ENCODE peak calls at places on chromosomes 13 and 19, in four cellular contexts. D, A, R and Y are unnamed samples.

GRCh38 chr19:29666634-29667389 is 1.6 kb downstream of the PLEKHF1 start:
- DNase-seq in D (peak), A (peak), R (peak), Y (peak)

GRCh38 chr13:89930861-89931260 is 1416.6 kb upstream of the MIR17HG start:
- DNase-seq in D (no peak), A (no peak), R (no peak), Y (no peak)

GRCh38 chr19:18044825-18045304 is 36.9 kb downstream of the ARRDC2 start:
- DNase-seq in D (peak), A (no peak), R (peak), Y (peak)

GRCh38 chr13:35648109-35648508 is 171.6 kb upstream of the MAB21L1 start:
- DNase-seq in D (no peak), A (no peak), R (no peak), Y (no peak)

GRCh38 chr19:30097746-30098280 is 155.8 kb downstream of the URI1 start:
- DNase-seq in D (no peak), A (no peak), R (no peak), Y (no peak)

GRCh38 chr19:7844405-7844804 is 14.4 kb downstream of the EVI5L start:
- DNase-seq in D (no peak), A (no peak), R (no peak), Y (no peak)

GRCh38 chr19:35712529-35712909 is 5.3 kb upstream of the KMT2B start:
- DNase-seq in D (no peak), A (no peak), R (no peak), Y (no peak)

GRCh38 chr13:60584976-60585375 is 188.0 kb downstream of the TDRD3 start:
- DNase-seq in D (peak), A (no peak), R (no peak), Y (no peak)

GRCh38 chr13:103351035-103351828 is 285.0 kb upstream of the SLC10A2 start:
- DNase-seq in D (no peak), A (no peak), R (no peak), Y (no peak)

GRCh38 chr19:29528350-29528945 is 2.7 kb downstream of the VSTM2B start:
- DNase-seq in D (peak), A (peak), R (no peak), Y (peak)

GRCh38 chr13:98942997-98943396 is 34.9 kb downstream of the DOCK9 start:
- DNase-seq in D (no peak), A (no peak), R (no peak), Y (no peak)

GRCh38 chr19:45952691-45953505 is 20.8 kb downstream of the NOVA2 start:
- DNase-seq in D (no peak), A (peak), R (no peak), Y (no peak)

GRCh38 chr13:40434516-40435397 is 231.7 kb downstream of the FOXO1 start:
- DNase-seq in D (no peak), A (no peak), R (no peak), Y (no peak)

GRCh38 chr19:33344210-33344609 is 29.3 kb upstream of the CEBPG start:
- DNase-seq in D (no peak), A (no peak), R (no peak), Y (no peak)

GRCh38 chr19:41861098-41861768 is 1.2 kb downstream of the RPS19 start:
- DNase-seq in D (no peak), A (no peak), R (no peak), Y (no peak)

GRCh38 chr13:28347456-28348371 is 147.2 kb downstream of the FLT1 start:
- DNase-seq in D (no peak), A (no peak), R (no peak), Y (no peak)

GRCh38 chr19:49421039-49421877 is 2.0 kb downstream of the PTH2 start:
- DNase-seq in D (peak), A (no peak), R (peak), Y (peak)

GRCh38 chr13:24911135-24911524 is 147.2 kb downstream of the RNF17 start:
- DNase-seq in D (no peak), A (no peak), R (no peak), Y (no peak)

GRCh38 chr19:18362934-18363542 is 22.6 kb downstream of the PGPEP1 start:
- DNase-seq in D (no peak), A (no peak), R (no peak), Y (no peak)

GRCh38 chr13:100436099-100436498 is 152.5 kb downstream of the GGACT start:
- DNase-seq in D (no peak), A (no peak), R (no peak), Y (no peak)

GRCh38 chr19:33841685-33842084 is 45.0 kb downstream of the KCTD15 start:
- DNase-seq in D (no peak), A (no peak), R (no peak), Y (no peak)

DNA sequence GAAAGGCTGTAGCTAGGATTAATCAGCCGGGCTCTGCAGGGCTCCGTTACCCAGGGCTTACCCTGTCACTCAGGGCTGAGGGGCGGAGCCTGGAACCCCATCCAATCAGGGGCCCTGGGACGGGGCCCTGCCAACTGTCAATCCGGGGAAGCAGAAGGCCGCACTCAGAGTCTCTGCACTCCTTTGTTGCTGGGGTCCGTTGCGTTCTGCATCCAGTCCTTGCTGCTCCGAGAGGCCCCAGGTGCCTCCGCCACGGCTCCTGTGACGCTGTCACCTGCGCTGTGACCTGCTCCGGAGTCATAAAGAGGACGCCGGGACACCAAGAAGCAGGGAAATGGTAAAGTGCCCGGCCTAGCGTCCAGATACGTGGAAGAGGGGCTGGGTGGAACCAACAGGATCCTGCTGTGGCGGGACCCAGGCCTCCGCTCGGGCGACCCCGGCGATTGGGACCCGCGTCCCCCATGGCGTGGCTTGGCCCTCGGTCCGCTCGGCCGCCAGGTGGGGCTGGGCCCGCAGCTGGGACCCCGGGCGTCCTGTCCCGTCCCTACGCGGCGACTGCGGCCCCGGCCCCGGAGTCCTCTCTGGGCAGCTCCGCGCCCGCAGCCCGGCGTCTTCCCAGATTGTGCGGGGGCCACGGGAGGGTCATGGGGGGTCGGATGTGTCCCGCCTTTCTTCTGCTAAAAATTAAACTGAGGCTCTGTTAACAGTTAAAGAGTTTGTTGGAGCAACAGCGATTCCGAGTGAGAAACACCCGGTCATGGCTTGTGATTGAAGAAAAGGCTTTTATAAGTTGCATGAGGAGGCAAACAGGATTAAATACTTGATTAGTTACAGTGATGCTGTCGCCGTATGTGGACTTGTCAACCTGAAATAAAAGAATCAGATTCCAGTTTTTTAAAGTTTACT is at the start of gene ZNF491:
- DNase-seq in D (peak), A (peak), R (peak), Y (peak)
- TF ChIP-seq CTCF in D (peak), A (no peak), R (peak), Y (peak)

DNA sequence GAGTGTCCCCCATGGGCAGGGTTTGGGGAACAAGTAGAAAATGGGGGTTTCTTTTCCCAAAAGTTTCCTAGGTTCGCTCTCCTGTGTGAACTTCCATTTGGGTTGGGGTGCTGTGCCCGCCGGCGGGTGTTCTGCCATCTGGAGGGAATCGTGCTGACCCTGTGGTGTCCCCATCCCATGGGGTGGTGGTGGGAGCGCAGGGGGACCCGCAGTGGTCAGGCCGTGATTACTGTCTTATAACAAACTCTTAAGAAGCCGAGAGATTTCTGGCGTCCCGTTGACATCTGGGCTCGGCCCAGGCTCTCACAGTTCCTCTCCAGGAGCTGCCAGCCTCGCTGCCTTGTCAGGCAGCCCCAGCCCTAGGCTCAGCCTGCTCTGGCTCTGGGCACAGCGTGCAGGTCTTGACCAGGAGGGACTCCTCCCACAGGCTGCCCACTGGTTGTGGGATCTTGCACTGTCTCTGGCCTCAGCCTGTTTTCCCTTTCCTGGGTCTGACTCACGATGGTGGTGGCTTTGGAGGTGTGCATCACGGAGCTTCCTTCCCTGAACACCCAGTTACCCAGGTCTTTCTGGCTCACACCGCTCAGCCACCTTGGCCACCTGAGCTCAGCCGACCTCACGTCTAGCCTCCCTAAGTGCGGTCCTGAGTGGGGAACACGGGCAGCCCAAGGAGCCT is 34.5 kb downstream of the PLEKHJ1 start:
- DNase-seq in D (no peak), A (no peak), R (no peak), Y (no peak)
- H3K27ac ChIP-seq in D (no peak), A (no peak), R (no peak), Y (no peak)

DNA sequence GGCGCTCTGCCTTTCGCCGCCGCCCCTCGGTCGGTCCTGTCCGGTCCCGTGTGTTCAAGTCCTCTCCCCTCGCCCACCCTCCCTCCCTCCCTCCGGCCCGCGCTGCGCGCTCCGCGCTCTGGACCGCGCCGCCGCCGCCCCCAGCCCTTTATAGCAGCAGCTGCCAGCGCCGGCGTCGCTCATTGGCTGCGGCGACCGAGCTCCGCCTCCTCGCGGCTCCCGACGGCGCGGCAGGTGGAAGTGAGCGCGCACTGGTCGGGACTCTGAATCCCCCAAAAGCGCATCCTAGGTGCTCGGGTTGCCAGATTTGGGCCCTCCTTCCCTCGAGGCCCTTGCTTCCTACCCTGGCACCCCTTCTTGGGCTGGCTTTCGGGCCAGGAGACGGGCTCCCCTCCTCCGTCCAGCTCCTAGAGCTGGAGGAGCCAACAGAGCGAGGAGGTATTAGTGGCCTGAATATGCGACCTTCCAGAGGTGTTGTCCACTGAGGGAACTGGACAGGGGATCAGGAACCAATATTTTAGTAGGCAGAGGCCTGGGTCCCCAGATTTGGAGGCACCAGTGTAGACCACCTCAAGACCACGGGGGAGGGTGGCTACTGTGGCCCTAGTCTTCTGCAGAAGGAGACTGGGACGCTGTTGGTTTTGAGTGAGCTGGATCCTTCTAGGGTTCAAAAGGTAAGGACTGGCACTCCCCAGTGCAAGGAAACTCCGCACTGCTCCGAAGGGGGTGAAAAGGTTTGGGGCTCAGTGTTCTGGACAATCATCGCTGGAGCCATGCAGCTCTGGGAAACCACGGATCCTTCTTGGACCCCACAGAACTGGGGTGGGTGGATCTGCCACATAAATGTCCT is at the start of gene ELAVL3:
- DNase-seq in D (no peak), A (no peak), R (no peak), Y (no peak)
- H3K4me3 ChIP-seq in D (no peak), A (no peak), R (no peak), Y (no peak)

GRCh38 chr13:80649274-80649673 is 308.3 kb upstream of the SPRY2 start:
- DNase-seq in D (no peak), A (no peak), R (no peak), Y (no peak)

GRCh38 chr13:80658705-80659104 is 317.8 kb upstream of the SPRY2 start:
- DNase-seq in D (no peak), A (no peak), R (no peak), Y (no peak)

GRCh38 chr13:80655778-80656518 is 315.0 kb upstream of the SPRY2 start:
- DNase-seq in D (no peak), A (no peak), R (no peak), Y (no peak)

GRCh38 chr13:80654638-80655249 is 313.8 kb upstream of the SPRY2 start:
- DNase-seq in D (no peak), A (no peak), R (no peak), Y (peak)
- TF ChIP-seq CTCF in D (no peak), A (no peak), R (no peak), Y (no peak)